ENCODE peak calls at places on chromosomes 12 and 14, in five cellular contexts. A, Y, M, S and V are unnamed samples.

GRCh38 chr14:105398726-105399440 is 545 bp downstream of the TEX22 start:
- DNase-seq in M (no peak), A (peak), Y (no peak), S (peak), V (peak)

GRCh38 chr12:1099158-1099557 is 108.1 kb downstream of the ERC1 start:
- DNase-seq in Y (no peak), M (no peak), A (no peak), S (peak), V (no peak)

GRCh38 chr12:12918781-12919180 is 27.4 kb downstream of the GPRC5A start:
- DNase-seq in M (no peak), A (no peak), Y (no peak), S (no peak), V (no peak)

GRCh38 chr14:100911665-100912316 is 8.3 kb upstream of the RTL1 start:
- DNase-seq in S (no peak), M (no peak), Y (no peak), A (no peak), V (no peak)

GRCh38 chr12:102540856-102541385 is 60.6 kb upstream of the IGF1 start:
- DNase-seq in Y (no peak), S (no peak), A (no peak), M (no peak), V (no peak)

GRCh38 chr12:109753054-109753401 is 39.4 kb downstream of the FAM222A start:
- DNase-seq in Y (no peak), M (peak), A (no peak), S (no peak), V (no peak)

GRCh38 chr12:11171953-11172675 is 1.1 kb downstream of the SMIM10L1 start:
- DNase-seq in Y (no peak), A (no peak), S (peak), M (no peak), V (no peak)

GRCh38 chr14:93040443-93040842 is 75.3 kb downstream of the ITPK1 start:
- DNase-seq in Y (peak), A (no peak), S (no peak), M (no peak), V (no peak)

GRCh38 chr12:98939350-98939749 is 294.3 kb downstream of the APAF1 start:
- DNase-seq in Y (no peak), M (peak), S (peak), A (no peak), V (no peak)

GRCh38 chr12:48285751-48286650 is 64.7 kb downstream of the ZNF641 start:
- DNase-seq in M (peak), Y (no peak), A (no peak), S (no peak), V (no peak)

GRCh38 chr12:32444895-32445294 is 45.5 kb downstream of the FGD4 start:
- DNase-seq in M (peak), A (no peak), Y (no peak), S (peak), V (no peak)

GRCh38 chr12:86249856-86250255 is 6.3 kb downstream of the MGAT4C start:
- DNase-seq in S (no peak), A (no peak), M (no peak), Y (no peak), V (no peak)

GRCh38 chr12:125690841-125691240 is 625.6 kb downstream of the AACS start:
- DNase-seq in M (no peak), A (no peak), S (no peak), Y (no peak), V (no peak)

GRCh38 chr14:74634481-74634880 is 22.4 kb upstream of the LTBP2 start:
- DNase-seq in S (no peak), Y (no peak), A (no peak), M (no peak), V (no peak)

GRCh38 chr12:89129471-89129870 is 222.8 kb downstream of the DUSP6 start:
- DNase-seq in Y (no peak), A (no peak), M (no peak), S (no peak), V (no peak)

GRCh38 chr14:84894254-84894653 is 635.7 kb upstream of the FLRT2 start:
- DNase-seq in A (no peak), Y (no peak), S (no peak), M (no peak), V (no peak)

GRCh38 chr14:22613091-22613695 is 15.1 kb downstream of the ABHD4 start:
- DNase-seq in Y (no peak), M (no peak), S (no peak), A (no peak), V (no peak)

GRCh38 chr14:51625170-51625569 is 26.5 kb upstream of the FRMD6 start:
- DNase-seq in A (no peak), Y (no peak), S (no peak), M (no peak), V (no peak)

GRCh38 chr12:32309811-32310755 is 89.3 kb upstream of the FGD4 start:
- DNase-seq in M (no peak), Y (no peak), S (peak), A (no peak), V (no peak)

GRCh38 chr12:94941440-94941862 is 62.0 kb downstream of the NDUFA12 start:
- DNase-seq in Y (no peak), S (peak), M (no peak), A (no peak), V (no peak)

GRCh38 chr14:90791481-90791880 is 24.7 kb downstream of the TTC7B start:
- DNase-seq in S (no peak), M (no peak), Y (no peak), A (no peak), V (no peak)

GRCh38 chr12:78641837-78642423 is 222.6 kb upstream of the SYT1 start:
- DNase-seq in Y (no peak), S (no peak), A (no peak), M (no peak), V (no peak)

GRCh38 chr14:67018720-67019119 is 170.5 kb upstream of the GARIN2 start:
- DNase-seq in A (no peak), S (no peak), Y (no peak), M (no peak), V (no peak)

GRCh38 chr12:114888928-114889327 is 205.0 kb upstream of the TBX3 start:
- DNase-seq in M (peak), Y (no peak), A (no peak), S (no peak), V (no peak)

GRCh38 chr14:51716610-51717009 is 64.9 kb downstream of the FRMD6 start:
- DNase-seq in A (no peak), S (no peak), M (no peak), Y (no peak), V (no peak)

GRCh38 chr14:28157289-28157869 is 609.2 kb upstream of the FOXG1 start:
- DNase-seq in M (no peak), A (no peak), Y (peak), S (no peak), V (no peak)

GRCh38 chr14:59214702-59215302 is 26.3 kb downstream of the DAAM1 start:
- DNase-seq in Y (no peak), S (no peak), M (no peak), A (no peak), V (no peak)

GRCh38 chr12:25436206-25436912 is 116.7 kb downstream of the LMNTD1 start:
- DNase-seq in S (peak), M (peak), A (peak), Y (no peak), V (peak)

GRCh38 chr12:119859241-119859640 is 17.9 kb downstream of the CIT start:
- DNase-seq in S (no peak), A (no peak), M (peak), Y (no peak), V (no peak)

GRCh38 chr14:75648066-75648838 is 12.4 kb downstream of the ERG28 start:
- DNase-seq in S (peak), M (no peak), Y (no peak), A (no peak), V (no peak)

GRCh38 chr12:54879579-54879978 is 25.3 kb downstream of the MUCL1 start:
- DNase-seq in A (no peak), S (no peak), Y (no peak), M (no peak), V (no peak)